ENCODE peak calls at places on chromosome 2, in seven cellular contexts. U is pancreas; C is brain microvascular endothelial cell; J is Right ventricle myocardium superior; L is CD8-positive, alpha-beta memory T cell; W is coronary artery; N is CD4-positive, alpha-beta T cell. M is an unnamed sample.

GRCh38 chr2:152198499-152198898 is 22.9 kb upstream of the STAM2 start:
- DNase-seq in U (no peak), C (no peak), J (no peak), L (no peak), W (no peak), N (no peak), M (no peak)

GRCh38 chr2:11824901-11825592 is 78.6 kb downstream of the LPIN1 start:
- DNase-seq in U (no peak), C (no peak), J (no peak), L (no peak), W (no peak), N (no peak), M (no peak)

GRCh38 chr2:231602874-231603467 is 10.3 kb downstream of the TEX44 start:
- DNase-seq in U (no peak), C (no peak), J (no peak), L (no peak), W (no peak), N (no peak), M (no peak)

GRCh38 chr2:3423492-3424170 is 44.1 kb downstream of the TRAPPC12 start:
- DNase-seq in U (peak; percentile 91), C (peak; percentile 49), J (peak; percentile 82), L (peak; percentile 44), W (no peak), N (peak; percentile 67), M (peak; percentile 77)

GRCh38 chr2:109108740-109109139 is 20.3 kb upstream of the SH3RF3 start:
- DNase-seq in U (no peak), C (no peak), J (no peak), L (no peak), W (no peak), N (no peak), M (no peak)

GRCh38 chr2:24919977-24920812 is at the start of gene ADCY3:
- DNase-seq in U (peak; percentile 79), C (no peak), J (peak; percentile 72), L (peak; percentile 61), W (no peak), N (peak; percentile 59), M (peak; percentile 36)

GRCh38 chr2:20631617-20632307 is 19.1 kb downstream of the HS1BP3 start:
- DNase-seq in U (no peak), C (no peak), J (peak; percentile 15), L (no peak), W (no peak), N (no peak), M (no peak)

GRCh38 chr2:130920417-130921030 is 83.8 kb downstream of the ARHGEF4 start:
- DNase-seq in U (peak; percentile 94), C (peak; percentile 68), J (peak; percentile 59), L (peak; percentile 10), W (no peak), N (peak; percentile 30), M (peak; percentile 84)

GRCh38 chr2:3349211-3349693 is 28.4 kb downstream of the EIPR1 start:
- DNase-seq in U (no peak), C (peak; percentile 3), J (no peak), L (no peak), W (no peak), N (no peak), M (peak; percentile 96)

GRCh38 chr2:36433311-36434217 is 78.0 kb downstream of the CRIM1 start:
- DNase-seq in U (no peak), C (peak; percentile 63), J (peak; percentile 63), L (no peak), W (no peak), N (no peak), M (no peak)

GRCh38 chr2:156338578-156338977 is 6.1 kb upstream of the NR4A2 start:
- DNase-seq in U (no peak), C (no peak), J (no peak), L (no peak), W (no peak), N (no peak), M (no peak)

GRCh38 chr2:74966893-74967292 is 8.4 kb downstream of the POLE4 start:
- DNase-seq in U (no peak), C (no peak), J (no peak), L (peak; percentile 3), W (no peak), N (no peak), M (no peak)

GRCh38 chr2:30688956-30689401 is 118.3 kb downstream of the CAPN13 start:
- DNase-seq in U (peak; percentile 46), C (no peak), J (peak; percentile 76), L (no peak), W (no peak), N (no peak), M (no peak)

GRCh38 chr2:205003288-205003687 is 458.0 kb downstream of the PARD3B start:
- DNase-seq in U (no peak), C (no peak), J (no peak), L (no peak), W (no peak), N (no peak), M (no peak)

GRCh38 chr2:96874099-96874831 is 4.4 kb upstream of the SEMA4C start:
- DNase-seq in U (peak; percentile 54), C (no peak), J (no peak), L (no peak), W (no peak), N (no peak), M (no peak)

GRCh38 chr2:4662161-4662779 is 958.9 kb downstream of the DCDC2C start:
- DNase-seq in U (no peak), C (peak; percentile 88), J (no peak), L (no peak), W (no peak), N (no peak), M (no peak)

GRCh38 chr2:45904931-45905642 is 253.6 kb downstream of the PRKCE start:
- DNase-seq in U (no peak), C (no peak), J (no peak), L (no peak), W (no peak), N (no peak), M (peak; percentile 43)

GRCh38 chr2:61694312-61695274 is 156.4 kb upstream of the XPO1 start:
- DNase-seq in U (peak; percentile 99), C (peak; percentile 73), J (peak; percentile 97), L (peak; percentile 73), W (peak; percentile 94), N (peak; percentile 73), M (peak; percentile 93)

GRCh38 chr2:171837736-171838135 is 56.3 kb downstream of the SLC25A12 start:
- DNase-seq in U (no peak), C (peak; percentile 34), J (no peak), L (no peak), W (no peak), N (no peak), M (no peak)

GRCh38 chr2:237604391-237604790 is 13.9 kb upstream of the RAB17 start:
- DNase-seq in U (no peak), C (no peak), J (no peak), L (no peak), W (no peak), N (no peak), M (no peak)

GRCh38 chr2:47652041-47652713 is 130.8 kb upstream of the MSH6 start:
- DNase-seq in U (no peak), C (no peak), J (no peak), L (no peak), W (peak; percentile 35), N (no peak), M (no peak)

GRCh38 chr2:150860301-150860700 is 372.8 kb upstream of the RND3 start:
- DNase-seq in U (no peak), C (no peak), J (no peak), L (no peak), W (no peak), N (no peak), M (peak; percentile 69)

GRCh38 chr2:46380038-46380940 is 83.1 kb downstream of the EPAS1 start:
- DNase-seq in U (no peak), C (no peak), J (no peak), L (no peak), W (no peak), N (no peak), M (no peak)

GRCh38 chr2:230938516-230939065 is 13.5 kb upstream of the GPR55 start:
- DNase-seq in U (no peak), C (no peak), J (no peak), L (no peak), W (peak; percentile 38), N (no peak), M (no peak)

GRCh38 chr2:9373047-9373446 is 50.3 kb downstream of the ITGB1BP1 start:
- DNase-seq in U (no peak), C (no peak), J (no peak), L (no peak), W (no peak), N (no peak), M (peak; percentile 95)

GRCh38 chr2:28387082-28387960 is 5.3 kb upstream of the FOSL2 start:
- DNase-seq in U (no peak), C (no peak), J (no peak), L (no peak), W (no peak), N (no peak), M (no peak)

GRCh38 chr2:149320362-149320761 is 10.0 kb upstream of the LYPD6 start:
- DNase-seq in U (no peak), C (no peak), J (peak; percentile 31), L (no peak), W (no peak), N (no peak), M (no peak)

GRCh38 chr2:111209045-111209514 is 88.4 kb downstream of the BCL2L11 start:
- DNase-seq in U (no peak), C (peak; percentile 72), J (no peak), L (no peak), W (no peak), N (no peak), M (no peak)

GRCh38 chr2:90069290-90069894 is 1377.9 kb downstream of the RPIA start:
- DNase-seq in U (peak; percentile 82), C (no peak), J (peak; percentile 51), L (no peak), W (no peak), N (no peak), M (peak; percentile 27)

GRCh38 chr2:178997477-178997876 is 52.5 kb downstream of the CCDC141 start:
- DNase-seq in U (no peak), C (no peak), J (no peak), L (no peak), W (no peak), N (no peak), M (no peak)

GRCh38 chr2:233082222-233082933 is 22.2 kb downstream of the INPP5D start:
- DNase-seq in U (no peak), C (no peak), J (no peak), L (no peak), W (peak; percentile 57), N (no peak), M (no peak)

GRCh38 chr2:40488101-40488598 is 36.3 kb upstream of the SLC8A1 start:
- DNase-seq in U (no peak), C (peak; percentile 41), J (no peak), L (no peak), W (no peak), N (no peak), M (no peak)

M was measured in thyroid gland.